ENCODE peak calls at places on chromosomes 5 and 9, in five cellular contexts. One of them, this sample, is unnamed.

GRCh38 chr5:40410939-40411635 is 268.6 kb upstream of the PTGER4 start:
- DNase-seq in upper lobe of left lung: no peak
- DNase-seq in sigmoid colon: no peak
- DNase-seq in GM12892: no peak
- DNase-seq in lower leg skin: no peak
- DNase-seq in this sample: no peak

GRCh38 chr5:126339215-126339805 is 83.9 kb upstream of the GRAMD2B start:
- DNase-seq in upper lobe of left lung: no peak
- DNase-seq in lower leg skin: no peak
- DNase-seq in sigmoid colon: no peak
- DNase-seq in GM12892: peak
- DNase-seq in this sample: no peak

GRCh38 chr9:90883661-90884060 is 82.0 kb downstream of the SYK start:
- DNase-seq in sigmoid colon: no peak
- DNase-seq in lower leg skin: no peak
- DNase-seq in upper lobe of left lung: no peak
- DNase-seq in GM12892: no peak
- DNase-seq in this sample: peak

GRCh38 chr9:20307662-20308061 is 314.6 kb downstream of the MLLT3 start:
- DNase-seq in lower leg skin: no peak
- DNase-seq in sigmoid colon: no peak
- DNase-seq in upper lobe of left lung: no peak
- DNase-seq in GM12892: no peak
- DNase-seq in this sample: no peak

GRCh38 chr9:86788456-86788855 is 158.8 kb downstream of the GAS1 start:
- DNase-seq in sigmoid colon: no peak
- DNase-seq in lower leg skin: peak
- DNase-seq in upper lobe of left lung: no peak
- DNase-seq in GM12892: no peak
- DNase-seq in this sample: no peak

GRCh38 chr5:35269006-35269405 is 38.7 kb upstream of the PRLR start:
- DNase-seq in GM12892: no peak
- DNase-seq in upper lobe of left lung: no peak
- DNase-seq in lower leg skin: no peak
- DNase-seq in sigmoid colon: no peak
- DNase-seq in this sample: no peak

GRCh38 chr9:136029556-136029955 is 65.5 kb downstream of the NACC2 start:
- DNase-seq in sigmoid colon: no peak
- DNase-seq in upper lobe of left lung: no peak
- DNase-seq in GM12892: no peak
- DNase-seq in lower leg skin: peak
- DNase-seq in this sample: no peak

GRCh38 chr9:35406183-35406959 is 83.5 kb upstream of the RUSC2 start:
- DNase-seq in lower leg skin: no peak
- DNase-seq in upper lobe of left lung: peak
- DNase-seq in GM12892: no peak
- DNase-seq in sigmoid colon: no peak
- DNase-seq in this sample: no peak

GRCh38 chr5:159034083-159034824 is 65.5 kb downstream of the EBF1 start:
- DNase-seq in lower leg skin: no peak
- DNase-seq in upper lobe of left lung: no peak
- DNase-seq in sigmoid colon: no peak
- DNase-seq in GM12892: no peak
- DNase-seq in this sample: no peak

GRCh38 chr5:36305571-36306326 is 4.0 kb upstream of the RANBP3L start:
- DNase-seq in GM12892: no peak
- DNase-seq in sigmoid colon: peak
- DNase-seq in upper lobe of left lung: peak
- DNase-seq in lower leg skin: no peak
- DNase-seq in this sample: no peak

GRCh38 chr5:103434057-103434456 is 128.5 kb downstream of the NUDT12 start:
- DNase-seq in GM12892: no peak
- DNase-seq in sigmoid colon: no peak
- DNase-seq in upper lobe of left lung: no peak
- DNase-seq in lower leg skin: no peak
- DNase-seq in this sample: no peak

GRCh38 chr9:76294301-76294700 is 99.9 kb downstream of the RFK start:
- DNase-seq in GM12892: no peak
- DNase-seq in upper lobe of left lung: no peak
- DNase-seq in lower leg skin: no peak
- DNase-seq in sigmoid colon: no peak
- DNase-seq in this sample: no peak

GRCh38 chr9:35750256-35750531 is 1.1 kb downstream of the RGP1 start:
- DNase-seq in sigmoid colon: no peak
- DNase-seq in GM12892: no peak
- DNase-seq in lower leg skin: no peak
- DNase-seq in upper lobe of left lung: no peak
- DNase-seq in this sample: no peak

GRCh38 chr9:17521456-17521855 is 57.4 kb upstream of the SH3GL2 start:
- DNase-seq in upper lobe of left lung: no peak
- DNase-seq in sigmoid colon: no peak
- DNase-seq in lower leg skin: no peak
- DNase-seq in GM12892: no peak
- DNase-seq in this sample: no peak

GRCh38 chr9:113345165-113345564 is 4.2 kb upstream of the BSPRY start:
- DNase-seq in sigmoid colon: no peak
- DNase-seq in upper lobe of left lung: no peak
- DNase-seq in lower leg skin: no peak
- DNase-seq in GM12892: no peak
- DNase-seq in this sample: no peak

GRCh38 chr5:158714049-158714448 is 385.7 kb downstream of the EBF1 start:
- DNase-seq in GM12892: no peak
- DNase-seq in lower leg skin: no peak
- DNase-seq in upper lobe of left lung: no peak
- DNase-seq in sigmoid colon: no peak
- DNase-seq in this sample: no peak

GRCh38 chr9:35340046-35340445 is 149.9 kb upstream of the RUSC2 start:
- DNase-seq in sigmoid colon: no peak
- DNase-seq in lower leg skin: no peak
- DNase-seq in GM12892: no peak
- DNase-seq in upper lobe of left lung: no peak
- DNase-seq in this sample: no peak

GRCh38 chr5:109740329-109740728 is 50.6 kb downstream of the MAN2A1 start:
- DNase-seq in lower leg skin: no peak
- DNase-seq in GM12892: no peak
- DNase-seq in sigmoid colon: no peak
- DNase-seq in upper lobe of left lung: no peak
- DNase-seq in this sample: no peak

GRCh38 chr5:53481354-53481886 is 991 bp downstream of the FST start:
- DNase-seq in upper lobe of left lung: no peak
- DNase-seq in sigmoid colon: no peak
- DNase-seq in lower leg skin: no peak
- DNase-seq in GM12892: no peak
- DNase-seq in this sample: no peak

GRCh38 chr5:90878549-90879196 is 320.1 kb downstream of the ADGRV1 start:
- DNase-seq in lower leg skin: no peak
- DNase-seq in upper lobe of left lung: peak
- DNase-seq in sigmoid colon: no peak
- DNase-seq in GM12892: no peak
- DNase-seq in this sample: no peak

GRCh38 chr5:176640616-176641015 is 6.7 kb upstream of the TSPAN17 start:
- DNase-seq in upper lobe of left lung: no peak
- DNase-seq in GM12892: no peak
- DNase-seq in lower leg skin: no peak
- DNase-seq in sigmoid colon: no peak
- DNase-seq in this sample: no peak

GRCh38 chr5:171537923-171538537 is 118.6 kb downstream of the FGF18 start:
- DNase-seq in upper lobe of left lung: no peak
- DNase-seq in sigmoid colon: no peak
- DNase-seq in GM12892: no peak
- DNase-seq in lower leg skin: no peak
- DNase-seq in this sample: peak

GRCh38 chr5:111367081-111367480 is 142.9 kb downstream of the CAMK4 start:
- DNase-seq in lower leg skin: no peak
- DNase-seq in upper lobe of left lung: no peak
- DNase-seq in GM12892: no peak
- DNase-seq in sigmoid colon: no peak
- DNase-seq in this sample: no peak

GRCh38 chr5:18068851-18069250 is 434.6 kb downstream of the TAF11L14 start:
- DNase-seq in GM12892: no peak
- DNase-seq in lower leg skin: no peak
- DNase-seq in sigmoid colon: no peak
- DNase-seq in upper lobe of left lung: no peak
- DNase-seq in this sample: no peak

GRCh38 chr9:133973791-133974630 is 18.1 kb downstream of the VAV2 start:
- DNase-seq in GM12892: no peak
- DNase-seq in lower leg skin: no peak
- DNase-seq in upper lobe of left lung: no peak
- DNase-seq in sigmoid colon: peak
- DNase-seq in this sample: no peak
- TF ChIP-seq POLR2A in GM12892: no peak
- TF ChIP-seq POLR2A in lower leg skin: no peak
- TF ChIP-seq POLR2A in upper lobe of left lung: no peak
- TF ChIP-seq POLR2A in sigmoid colon: no peak
- TF ChIP-seq POLR2A in this sample: no peak

DNA sequence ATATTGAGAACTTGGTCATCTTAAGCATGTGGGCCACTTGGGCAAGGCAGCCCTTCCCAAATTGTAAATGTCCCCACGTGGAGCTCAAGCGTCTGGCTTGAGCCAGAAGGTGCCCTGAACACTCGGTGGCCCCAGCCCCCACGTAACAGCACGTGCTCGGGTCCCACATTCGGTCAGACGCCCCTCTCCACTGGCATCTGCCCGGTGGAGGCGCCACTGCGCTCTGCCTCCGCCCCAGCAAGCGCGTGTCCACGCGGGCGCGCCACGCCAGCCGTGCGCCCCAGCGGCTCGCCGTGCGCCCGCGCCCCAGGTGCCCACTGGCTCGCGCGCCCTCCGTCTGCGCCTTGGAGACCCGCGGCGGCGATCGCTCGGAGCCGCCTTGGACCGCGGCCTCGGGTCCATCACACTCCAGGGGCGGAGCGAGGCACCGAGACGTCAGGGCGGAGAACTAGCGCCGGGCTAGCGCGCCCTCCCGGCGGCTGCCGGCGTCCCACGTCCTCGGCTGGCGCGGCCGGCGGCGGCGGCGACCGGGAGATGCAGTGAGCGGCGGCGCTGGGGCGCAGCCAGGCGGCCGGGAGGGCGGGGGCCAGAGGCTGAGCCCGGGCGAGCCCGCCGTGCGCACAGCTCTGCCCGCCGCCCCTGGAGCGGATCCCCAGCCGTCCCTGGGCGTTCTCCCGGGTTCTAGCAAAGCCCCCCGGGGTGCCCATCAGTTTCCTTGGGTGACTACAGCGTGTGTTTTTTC is at the start of gene PALM2AKAP2:
- DNase-seq in lower leg skin: peak
- DNase-seq in GM12892: peak
- DNase-seq in upper lobe of left lung: peak
- DNase-seq in sigmoid colon: peak
- DNase-seq in this sample: no peak
- TF ChIP-seq POLR2A in lower leg skin: no peak
- TF ChIP-seq POLR2A in GM12892: no peak
- TF ChIP-seq POLR2A in upper lobe of left lung: peak
- TF ChIP-seq POLR2A in sigmoid colon: no peak
- TF ChIP-seq POLR2A in this sample: no peak

DNA sequence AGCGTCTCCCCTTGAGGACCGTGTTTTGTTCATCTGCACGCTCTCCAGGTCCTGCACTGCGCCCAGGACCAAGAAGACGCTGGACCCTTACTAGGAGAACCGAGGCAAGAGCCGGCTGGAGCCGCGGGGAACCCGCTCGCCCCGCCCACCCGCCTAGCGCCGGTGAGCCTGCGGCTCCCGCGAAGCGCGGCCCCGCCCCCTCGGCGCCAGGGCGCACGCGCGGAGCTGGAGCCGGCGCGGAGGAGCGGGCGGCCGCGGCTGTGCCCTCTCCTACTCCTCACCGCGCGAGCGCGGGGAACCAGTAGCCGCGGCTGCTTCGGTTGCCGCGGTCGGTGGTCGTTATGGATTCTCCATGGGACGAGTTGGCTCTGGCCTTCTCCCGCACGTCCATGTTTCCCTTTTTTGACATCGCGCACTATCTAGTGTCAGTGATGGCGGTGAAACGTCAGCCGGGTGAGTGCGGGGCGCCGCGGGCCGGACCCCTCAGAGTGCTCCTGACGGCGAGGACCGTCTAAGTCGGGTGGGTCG is at the start of gene TMEM38B:
- DNase-seq in GM12892: peak
- DNase-seq in upper lobe of left lung: peak
- DNase-seq in lower leg skin: peak
- DNase-seq in sigmoid colon: peak
- DNase-seq in this sample: peak
- TF ChIP-seq POLR2A in GM12892: peak
- TF ChIP-seq POLR2A in upper lobe of left lung: peak
- TF ChIP-seq POLR2A in lower leg skin: no peak
- TF ChIP-seq POLR2A in sigmoid colon: no peak
- TF ChIP-seq POLR2A in this sample: no peak

GRCh38 chr5:138753794-138754698 is 821 bp downstream of the CTNNA1 start:
- DNase-seq in GM12892: no peak
- DNase-seq in upper lobe of left lung: peak
- DNase-seq in sigmoid colon: peak
- DNase-seq in lower leg skin: peak
- DNase-seq in this sample: no peak
- TF ChIP-seq POLR2A in GM12892: no peak
- TF ChIP-seq POLR2A in upper lobe of left lung: no peak
- TF ChIP-seq POLR2A in sigmoid colon: peak
- TF ChIP-seq POLR2A in lower leg skin: no peak
- TF ChIP-seq POLR2A in this sample: no peak

GRCh38 chr9:88421348-88421747 is 33.1 kb downstream of the SPIN1 start:
- DNase-seq in lower leg skin: no peak
- DNase-seq in GM12892: no peak
- DNase-seq in sigmoid colon: no peak
- DNase-seq in upper lobe of left lung: no peak
- DNase-seq in this sample: no peak
- TF ChIP-seq POLR2A in lower leg skin: no peak
- TF ChIP-seq POLR2A in GM12892: no peak
- TF ChIP-seq POLR2A in sigmoid colon: no peak
- TF ChIP-seq POLR2A in upper lobe of left lung: no peak
- TF ChIP-seq POLR2A in this sample: no peak

GRCh38 chr5:134524826-134525686 is at the start of gene JADE2:
- DNase-seq in upper lobe of left lung: peak
- DNase-seq in GM12892: peak
- DNase-seq in lower leg skin: peak
- DNase-seq in sigmoid colon: peak
- DNase-seq in this sample: no peak
- TF ChIP-seq POLR2A in upper lobe of left lung: peak
- TF ChIP-seq POLR2A in GM12892: no peak
- TF ChIP-seq POLR2A in lower leg skin: no peak
- TF ChIP-seq POLR2A in sigmoid colon: peak
- TF ChIP-seq POLR2A in this sample: peak

GRCh38 chr5:69187342-69187741 is 2.0 kb upstream of the CENPH start:
- DNase-seq in GM12892: no peak
- DNase-seq in lower leg skin: no peak
- DNase-seq in sigmoid colon: no peak
- DNase-seq in upper lobe of left lung: no peak
- DNase-seq in this sample: no peak

GRCh38 chr5:69188811-69189161 is 597 bp upstream of the CENPH start:
- DNase-seq in lower leg skin: no peak
- DNase-seq in upper lobe of left lung: no peak
- DNase-seq in sigmoid colon: no peak
- DNase-seq in GM12892: no peak
- DNase-seq in this sample: no peak

GRCh38 chr5:69189162-69190086 is at the start of gene CENPH:
- DNase-seq in upper lobe of left lung: peak
- DNase-seq in sigmoid colon: peak
- DNase-seq in lower leg skin: peak
- DNase-seq in GM12892: peak
- DNase-seq in this sample: no peak
- TF ChIP-seq POLR2A in upper lobe of left lung: peak
- TF ChIP-seq POLR2A in sigmoid colon: no peak
- TF ChIP-seq POLR2A in lower leg skin: no peak
- TF ChIP-seq POLR2A in GM12892: peak
- TF ChIP-seq POLR2A in this sample: no peak

GRCh38 chr5:133285583-133286021 is 233.8 kb downstream of the HSPA4 start:
- DNase-seq in sigmoid colon: no peak
- DNase-seq in upper lobe of left lung: no peak
- DNase-seq in GM12892: no peak
- DNase-seq in lower leg skin: no peak
- DNase-seq in this sample: no peak
- TF ChIP-seq POLR2A in sigmoid colon: no peak
- TF ChIP-seq POLR2A in upper lobe of left lung: no peak
- TF ChIP-seq POLR2A in GM12892: no peak
- TF ChIP-seq POLR2A in lower leg skin: no peak
- TF ChIP-seq POLR2A in this sample: no peak

This sample was measured in vagina.